ENCODE peak calls at places on chromosomes 16 and 17, in six cellular contexts. Z is tibial artery; H is astrocyte; S is IMR-90; G is WERI-Rb-1; B is CD4-positive, alpha-beta memory T cell. N is an unnamed sample.

GRCh38 chr17:70242781-70243437 is 73.6 kb downstream of the KCNJ2 start:
- DNase-seq in Z (no peak), G (no peak), B (no peak), S (no peak), H (peak; percentile 69), N (no peak)

GRCh38 chr16:11759163-11759834 is 16.6 kb upstream of the TXNDC11 start:
- DNase-seq in S (no peak), G (no peak), Z (no peak), B (no peak), H (no peak), N (no peak)

GRCh38 chr17:46135126-46135812 is 58.0 kb downstream of the KANSL1 start:
- DNase-seq in G (no peak), B (no peak), S (no peak), H (no peak), Z (no peak), N (no peak)

GRCh38 chr17:40540448-40540847 is 24.8 kb downstream of the CCR7 start:
- DNase-seq in Z (peak; percentile 61), G (no peak), B (peak; percentile 61), S (no peak), H (no peak), N (peak; percentile 37)

GRCh38 chr16:82954224-82954929 is 327.6 kb downstream of the CDH13 start:
- DNase-seq in Z (no peak), G (no peak), S (peak; percentile 70), H (peak; percentile 67), B (no peak), N (no peak)

GRCh38 chr17:1714980-1715802 is 5.0 kb upstream of the TLCD2 start:
- DNase-seq in Z (peak; percentile 97), H (peak; percentile 77), G (peak; percentile 39), S (peak; percentile 88), B (no peak), N (peak; percentile 41)

GRCh38 chr17:28110184-28110583 is 67.7 kb downstream of the NLK start:
- DNase-seq in B (no peak), H (no peak), Z (no peak), S (no peak), G (no peak), N (no peak)

GRCh38 chr16:17302620-17303019 is 168.1 kb downstream of the XYLT1 start:
- DNase-seq in G (no peak), Z (no peak), S (no peak), B (no peak), H (peak; percentile 39), N (no peak)

GRCh38 chr16:68590201-68590994 is 51.3 kb downstream of the ZFP90 start:
- DNase-seq in B (peak; percentile 22), H (peak; percentile 26), G (peak; percentile 82), Z (no peak), S (peak; percentile 7), N (no peak)

GRCh38 chr17:73335591-73336503 is 24.0 kb upstream of the CDC42EP4 start:
- DNase-seq in H (no peak), Z (no peak), B (no peak), S (no peak), G (peak; percentile 6), N (no peak)

GRCh38 chr16:12724216-12724615 is 79.5 kb downstream of the CPPED1 start:
- DNase-seq in S (no peak), Z (no peak), H (no peak), B (no peak), G (peak; percentile 37), N (no peak)

GRCh38 chr17:72553051-72553755 is 432.4 kb downstream of the SOX9 start:
- DNase-seq in G (no peak), S (no peak), Z (peak; percentile 23), H (no peak), B (no peak), N (no peak)

GRCh38 chr17:43545383-43545632 is 832 bp downstream of the ETV4 start:
- DNase-seq in H (peak; percentile 20), S (peak; percentile 18), G (no peak), B (peak; percentile 8), Z (no peak), N (peak; percentile 2)

GRCh38 chr17:28973414-28973813 is 22.1 kb upstream of the PHF12 start:
- DNase-seq in G (no peak), Z (no peak), B (no peak), H (peak; percentile 68), S (peak; percentile 46), N (no peak)

GRCh38 chr16:49580751-49581303 is 207.2 kb downstream of the C16orf78 start:
- DNase-seq in Z (no peak), G (no peak), S (peak; percentile 10), B (no peak), H (no peak), N (no peak)

GRCh38 chr17:679491-679890 is 35.1 kb downstream of the VPS53 start:
- DNase-seq in S (no peak), H (no peak), G (no peak), B (no peak), Z (no peak), N (no peak)
- H3K36me3 ChIP-seq in S (no peaks in the 10 kb centered on the region), H (peaks cover 13% of the 10 kb centered on the region), G (peaks cover 7% of the 10 kb centered on the region), B (peaks cover 7% of the 10 kb centered on the region), Z (peaks cover under 1% of the 10 kb centered on the region), N (peaks cover 11% of the 10 kb centered on the region)

GRCh38 chr17:49728425-49728824 is 20.7 kb upstream of the SLC35B1 start:
- DNase-seq in G (no peak), B (no peak), H (no peak), S (no peak), Z (no peak), N (no peak)
- H3K36me3 ChIP-seq in G (peaks cover 48% of the 10 kb centered on the region), B (peaks cover 63% of the 10 kb centered on the region), H (no peaks in the 10 kb centered on the region), S (no peaks in the 10 kb centered on the region), Z (no peaks in the 10 kb centered on the region), N (peaks cover 59% of the 10 kb centered on the region)

DNA sequence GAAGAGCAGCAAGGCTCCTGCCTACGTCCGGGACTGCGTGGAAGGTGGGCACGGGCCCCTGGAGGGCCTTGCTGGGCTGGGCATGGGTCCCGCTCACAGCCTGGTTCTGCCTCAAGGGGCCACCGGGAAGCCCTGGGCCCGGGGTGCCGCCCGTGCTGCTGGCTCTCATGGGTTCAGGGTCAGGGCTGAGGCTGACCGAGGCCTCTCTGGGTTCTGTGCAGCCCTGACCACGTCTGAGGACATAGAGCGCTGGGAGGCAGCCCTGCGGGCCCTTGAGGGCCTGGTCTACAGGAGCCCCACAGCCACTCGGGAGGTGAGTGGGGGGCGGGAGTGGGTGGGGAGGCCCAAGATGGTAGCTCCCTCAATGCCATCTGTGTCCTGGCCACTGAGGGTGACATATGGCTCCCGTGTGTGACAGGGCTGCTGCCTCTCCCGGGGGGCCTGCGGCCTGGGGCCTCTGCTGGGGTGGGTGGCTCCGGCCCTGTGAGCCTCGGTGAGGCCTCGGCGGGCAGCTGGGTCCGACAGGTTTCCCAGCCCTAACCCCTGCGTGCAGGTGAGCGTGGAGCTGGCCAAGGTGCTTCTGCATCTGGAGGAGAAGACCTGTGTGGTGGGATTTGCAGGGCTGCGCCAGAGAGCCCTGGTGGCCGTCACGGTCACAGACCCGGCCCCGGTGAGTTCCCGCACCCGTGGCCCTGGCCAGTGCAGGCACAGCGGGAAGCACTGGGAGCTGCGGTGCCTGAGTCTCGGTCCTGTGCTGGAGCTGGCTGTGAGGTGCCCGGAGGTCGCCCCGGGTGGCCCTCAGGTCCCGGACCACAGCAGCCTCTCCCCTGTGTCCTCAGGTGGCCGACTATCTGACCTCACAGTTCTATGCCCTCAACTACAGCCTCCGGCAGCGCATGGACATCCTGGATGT is 9.2 kb downstream of the TELO2 start:
- DNase-seq in Z (no peak), B (no peak), H (no peak), G (no peak), S (no peak), N (no peak)
- H3K36me3 ChIP-seq in Z (peaks cover 69% of the 10 kb centered on the region), B (no peaks in the 10 kb centered on the region), H (peaks cover 2% of the 10 kb centered on the region), G (peaks cover 68% of the 10 kb centered on the region), S (peaks cover 50% of the 10 kb centered on the region), N (peaks cover 46% of the 10 kb centered on the region)

DNA sequence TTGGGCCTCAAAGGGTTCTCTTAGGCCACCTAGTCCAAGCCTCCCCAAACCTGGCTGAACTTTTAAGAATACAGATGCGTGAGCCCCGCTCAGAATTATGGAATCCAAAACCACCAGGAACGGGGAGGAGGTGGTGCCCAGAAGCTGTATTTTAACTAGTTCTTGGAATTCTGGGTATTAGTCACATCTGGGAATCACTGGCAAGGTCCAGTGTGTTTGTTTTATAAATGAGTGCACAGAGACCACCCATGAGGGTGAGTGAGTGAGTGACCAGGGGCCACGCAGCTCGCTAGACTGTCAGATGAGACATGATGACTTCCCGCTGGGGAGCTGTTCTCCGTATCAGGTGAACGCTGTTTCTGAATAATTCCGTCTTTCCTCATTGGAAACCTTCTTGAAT is 14.2 kb downstream of the KLHL36 start:
- DNase-seq in Z (no peak), H (no peak), G (no peak), B (no peak), S (peak; percentile 78), N (no peak)
- H3K36me3 ChIP-seq in Z (peaks cover 89% of the 10 kb centered on the region), H (peaks cover 31% of the 10 kb centered on the region), G (no peaks in the 10 kb centered on the region), B (peaks cover 90% of the 10 kb centered on the region), S (peaks cover 69% of the 10 kb centered on the region), N (peaks cover 84% of the 10 kb centered on the region)